ENCODE peak calls at places on chromosomes 1 and 21, in four cellular contexts. V is K562, B is keratinocyte, G is IMR-90. W is an unnamed sample. For H3K9me1, the result is how much of the 10 kb centered on the place peaks cover.

GRCh38 chr1:50833216-50833615 is 126.9 kb downstream of the FAF1 start:
- DNase-seq in B (no peak), V (no peak), G (no peak), W (no peak)

GRCh38 chr1:179881642-179882252 is 338 bp upstream of the TOR1AIP1 start:
- DNase-seq in V (no peak), G (peak), B (no peak), W (peak)

GRCh38 chr1:65471213-65471833 is 50.9 kb downstream of the LEPR start:
- DNase-seq in V (no peak), G (no peak), B (no peak), W (no peak)

GRCh38 chr1:29426701-29427279 is 190.5 kb downstream of the PTPRU start:
- DNase-seq in B (no peak), G (no peak), V (no peak), W (no peak)

GRCh38 chr21:44544566-44544965 is 4.6 kb upstream of the KRTAP10-1 start:
- DNase-seq in B (no peak), V (no peak), G (no peak), W (no peak)

GRCh38 chr1:39762550-39763540 is 8.3 kb downstream of the OXCT2 start:
- DNase-seq in B (no peak), V (no peak), G (no peak), W (no peak)

GRCh38 chr1:221157026-221157761 is 278.0 kb downstream of the HLX start:
- DNase-seq in V (no peak), G (no peak), B (no peak), W (no peak)

GRCh38 chr1:204669579-204669978 is 16.0 kb downstream of the LRRN2 start:
- DNase-seq in G (no peak), B (no peak), V (no peak), W (no peak)

GRCh38 chr1:41661428-41662060 is 177.1 kb upstream of the EDN2 start:
- DNase-seq in V (no peak), B (no peak), G (no peak), W (peak)

GRCh38 chr21:36722370-36723368 is 23.8 kb downstream of the SIM2 start:
- DNase-seq in V (no peak), B (no peak), G (no peak), W (no peak)

GRCh38 chr1:41387667-41388091 is 26.4 kb downstream of the FOXO6 start:
- DNase-seq in G (peak), V (no peak), B (no peak), W (no peak)

GRCh38 chr1:162302660-162303344 is 73.9 kb downstream of the SPATA46 start:
- DNase-seq in B (no peak), V (no peak), G (peak), W (peak)

GRCh38 chr1:6508876-6509602 is 17.6 kb upstream of the PLEKHG5 start:
- DNase-seq in B (no peak), G (no peak), V (no peak), W (no peak)

GRCh38 chr1:34794001-34794789 is 1.4 kb downstream of the GJA4 start:
- DNase-seq in G (no peak), B (no peak), V (no peak), W (peak)

GRCh38 chr1:207873055-207873890 is 37.7 kb downstream of the CD34 start:
- DNase-seq in V (no peak), G (no peak), B (no peak), W (no peak)

GRCh38 chr1:22417466-22417865 is 34.2 kb upstream of the ZBTB40 start:
- DNase-seq in V (no peak), B (no peak), G (no peak), W (no peak)

GRCh38 chr1:43582162-43582566 is 51.5 kb downstream of the PTPRF start:
- DNase-seq in G (peak), B (peak), V (peak), W (peak)

GRCh38 chr1:45348966-45349677 is 8.9 kb upstream of the MUTYH start:
- DNase-seq in B (no peak), V (no peak), G (no peak), W (no peak)

GRCh38 chr1:235012436-235013210 is 116.0 kb downstream of the TOMM20 start:
- DNase-seq in V (no peak), B (no peak), G (no peak), W (peak)

GRCh38 chr1:9121891-9122409 is 7.0 kb downstream of the GPR157 start:
- DNase-seq in B (no peak), V (no peak), G (no peak), W (no peak)

DNA sequence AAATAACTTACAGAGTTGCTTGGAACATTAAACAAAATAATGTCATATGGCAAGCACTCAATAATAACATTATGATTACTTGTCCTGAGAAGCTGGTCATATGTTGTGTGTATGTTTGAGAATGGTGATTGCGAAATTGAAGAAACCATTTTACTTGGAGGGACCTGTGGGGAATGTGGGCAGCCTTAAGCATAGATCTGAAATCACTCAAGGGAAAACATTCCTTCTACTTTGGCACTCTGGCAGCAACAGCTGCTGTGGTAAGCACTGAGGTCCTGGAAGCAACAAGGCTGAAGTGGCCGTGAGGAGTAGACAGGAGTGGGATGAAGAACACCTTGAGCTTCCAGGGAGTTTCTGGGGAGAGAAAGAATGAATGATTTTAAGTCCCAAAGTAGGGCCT is 165.4 kb upstream of the ADAMTS5 start:
- DNase-seq in V (no peak), B (no peak), G (peak), W (no peak)
- H3K9me1 ChIP-seq in V (under half), B (under half), G (under half), W (under half)

GRCh38 chr1:203035111-203036000 is 9.1 kb downstream of the PPFIA4 start:
- DNase-seq in V (no peak), B (no peak), G (no peak), W (no peak)

GRCh38 chr1:203034422-203035110 is 8.3 kb downstream of the PPFIA4 start:
- DNase-seq in B (no peak), G (no peak), V (no peak), W (no peak)

GRCh38 chr1:203036537-203036936 is 10.2 kb downstream of the PPFIA4 start:
- DNase-seq in B (no peak), G (no peak), V (no peak), W (no peak)

GRCh38 chr1:203037509-203038190 is 11.4 kb downstream of the PPFIA4 start:
- DNase-seq in G (no peak), B (no peak), V (peak), W (no peak)

GRCh38 chr1:203036135-203036534 is 9.8 kb downstream of the PPFIA4 start:
- DNase-seq in B (no peak), G (peak), V (no peak), W (no peak)
- H3K9ac ChIP-seq in B (no peak), G (no peak), V (no peak), W (no peak)

GRCh38 chr1:177571076-177571475 is 398.8 kb downstream of the SEC16B start:
- DNase-seq in V (no peak), B (no peak), G (no peak), W (no peak)
- H3K9me1 ChIP-seq in V (under half), B (under half), G (under half), W (under half)

GRCh38 chr1:107782192-107782845 is 182.7 kb downstream of the VAV3 start:
- DNase-seq in G (peak), B (no peak), V (peak), W (peak)

GRCh38 chr1:107781245-107781644 is 183.7 kb downstream of the VAV3 start:
- DNase-seq in V (no peak), G (no peak), B (no peak), W (no peak)

GRCh38 chr1:107776898-107777663 is 187.9 kb downstream of the VAV3 start:
- DNase-seq in V (no peak), G (no peak), B (no peak), W (no peak)

DNA sequence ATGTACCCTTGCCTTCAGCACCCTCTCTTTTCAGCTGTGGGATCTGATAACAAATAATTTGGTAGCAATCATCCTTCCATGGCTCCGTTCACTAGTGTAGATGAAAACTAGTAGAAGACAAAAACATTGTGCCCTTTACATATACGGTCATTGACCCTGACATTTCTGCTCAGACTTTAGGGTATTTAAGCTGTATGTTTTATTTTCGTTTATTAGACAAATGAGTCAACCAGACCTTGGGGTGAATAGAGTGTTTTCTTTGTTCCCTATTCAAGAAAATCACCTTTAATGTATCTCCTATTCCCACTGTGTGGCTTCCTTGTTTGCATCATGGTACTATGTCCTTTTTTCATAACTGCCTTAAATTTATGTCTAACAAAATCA is 187.3 kb downstream of the VAV3 start:
- DNase-seq in B (no peak), V (no peak), G (no peak), W (no peak)
- H3K9ac ChIP-seq in B (no peak), V (no peak), G (no peak), W (no peak)

DNA sequence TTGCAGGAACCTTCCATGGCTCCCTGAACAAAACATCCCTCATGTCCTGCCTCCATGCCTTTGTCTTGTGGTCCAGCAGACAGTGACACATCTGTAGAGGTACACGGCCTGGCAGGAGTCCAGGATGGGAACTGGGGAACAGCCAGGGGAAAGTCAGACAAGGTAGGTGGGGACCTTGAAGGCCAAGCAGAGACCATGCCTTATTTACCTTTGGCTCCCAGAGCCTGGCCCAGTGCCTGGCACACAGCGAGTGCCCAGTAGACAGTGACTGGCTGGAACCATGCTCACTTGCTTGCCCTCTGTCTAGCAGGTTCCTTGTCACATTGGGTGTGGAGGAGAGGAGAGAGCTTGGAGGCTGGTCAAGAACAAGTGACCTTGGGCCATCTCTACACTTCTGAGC is 81.0 kb downstream of the BCAR3 start:
- DNase-seq in V (no peak), G (no peak), B (no peak), W (no peak)
- H3K9me1 ChIP-seq in V (under half), G (half or more), B (under half), W (under half)

GRCh38 chr1:183918589-183918988 is 113.7 kb downstream of the RGL1 start:
- DNase-seq in B (no peak), V (no peak), G (no peak), W (no peak)

GRCh38 chr1:183914891-183915290 is 110.0 kb downstream of the RGL1 start:
- DNase-seq in B (no peak), G (no peak), V (no peak), W (peak)

GRCh38 chr1:183914283-183914682 is 109.4 kb downstream of the RGL1 start:
- DNase-seq in G (peak), B (no peak), V (no peak), W (peak)

GRCh38 chr1:183913556-183913955 is 108.6 kb downstream of the RGL1 start:
- DNase-seq in V (no peak), B (no peak), G (peak), W (no peak)

GRCh38 chr1:183915634-183916510 is 111.0 kb downstream of the RGL1 start:
- DNase-seq in G (peak), V (peak), B (peak), W (peak)
- H3K9ac ChIP-seq in G (peak), V (no peak), B (peak), W (peak)

DNA sequence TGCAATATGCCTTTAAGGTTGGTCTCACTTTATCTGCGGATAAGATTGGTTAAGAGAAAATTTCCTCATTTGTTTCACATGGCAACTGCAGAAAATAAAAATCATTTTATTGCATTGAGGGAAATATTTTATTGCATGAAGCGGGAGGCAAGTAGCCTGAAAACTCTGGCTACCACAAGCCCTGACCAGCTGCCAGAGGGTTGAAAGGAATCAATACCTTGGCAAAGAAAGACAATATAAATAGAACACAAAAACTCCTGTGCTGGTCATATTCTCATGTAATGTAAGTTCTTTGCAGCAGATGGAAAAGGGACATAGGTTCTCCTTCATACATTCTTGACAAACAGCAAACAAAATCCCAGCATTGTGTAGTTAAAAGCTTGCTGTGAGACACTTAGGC is 58.5 kb downstream of the ERO1B start:
- DNase-seq in G (no peak), V (no peak), B (no peak), W (no peak)
- H3K9me1 ChIP-seq in G (under half), V (under half), B (under half), W (under half)